ENCODE peak calls at places on chromosomes 4 and X, in nine cellular contexts. K is lung microvascular endothelial cell; Y is endodermal cell; Z is neural progenitor cell; F is lower lobe of right lung; L is head of caudate nucleus; A is activated CD4-positive, alpha-beta T cell treated with anti-CD3 and anti-CD28 coated beads, Interleukin-2, amount 10 ng/mL, durations not matched to agents 7 days and 5 days; U is substantia nigra; O is NCI-H345. X is an unnamed sample.

GRCh38 chr4:53637348-53637747 is 46.1 kb upstream of the LNX1 start:
- DNase-seq in L (no peak), A (no peak), Z (no peak), U (no peak), K (no peak), O (no peak), F (no peak), Y (no peak), X (no peak)

GRCh38 chr4:10055871-10056270 is 34.6 kb upstream of the SLC2A9 start:
- DNase-seq in L (no peak), O (no peak), Z (no peak), Y (peak; percentile 17), A (no peak), K (no peak), F (no peak), U (no peak), X (no peak)

GRCh38 chr4:148053298-148054003 is 321.6 kb downstream of the ARHGAP10 start:
- DNase-seq in U (no peak), A (no peak), K (no peak), Y (no peak), F (no peak), L (no peak), Z (no peak), O (no peak), X (no peak)

GRCh38 chr4:992297-993110 is 700 bp downstream of the SLC26A1 start:
- DNase-seq in Z (no peak), K (peak; percentile 96), F (peak; percentile 85), Y (no peak), O (no peak), U (no peak), L (no peak), A (no peak), X (no peak)

GRCh38 chrX:40076750-40077149 is 21.0 kb downstream of the BCOR start:
- DNase-seq in K (peak; percentile 44), L (no peak), A (no peak), F (no peak), O (no peak), U (no peak), Y (no peak), Z (no peak), X (no peak)

GRCh38 chrX:50075630-50076349 is 125.0 kb downstream of the AKAP4 start:
- DNase-seq in K (no peak), Y (no peak), O (no peak), Z (no peak), F (no peak), L (no peak), U (no peak), A (no peak), X (no peak)

GRCh38 chrX:19747672-19748610 is 139.5 kb downstream of the SH3KBP1 start:
- DNase-seq in F (peak; percentile 39), Y (no peak), O (no peak), L (no peak), Z (no peak), A (peak; percentile 86), K (no peak), U (no peak), X (no peak)

GRCh38 chr4:10571896-10572295 is 112.7 kb downstream of the CLNK start:
- DNase-seq in U (no peak), Z (no peak), K (no peak), A (no peak), L (no peak), Y (no peak), F (no peak), O (no peak), X (no peak)

GRCh38 chrX:100663651-100664050 is 19.7 kb downstream of the SRPX2 start:
- DNase-seq in O (no peak), L (no peak), Z (no peak), A (no peak), Y (no peak), F (no peak), K (no peak), U (no peak), X (no peak)